ENCODE peak calls at places on chromosome 10, in four cellular contexts. One of them, this sample, is unnamed.

GRCh38 chr10:131091682-131092081 is 219.8 kb downstream of the TCERG1L start:
- DNase-seq in kidney tubule cell: no peak
- DNase-seq in activated T-cell treated with anti-CD3 and anti-CD28 coated beads for 24 hours: no peak
- DNase-seq in B cell: no peak
- DNase-seq in this sample: no peak

GRCh38 chr10:117167346-117168134 is 29.5 kb upstream of the VAX1 start:
- DNase-seq in B cell: no peak
- DNase-seq in activated T-cell treated with anti-CD3 and anti-CD28 coated beads for 24 hours: no peak
- DNase-seq in kidney tubule cell: no peak
- DNase-seq in this sample: no peak

GRCh38 chr10:10591682-10592412 is 425.8 kb upstream of the CELF2 start:
- DNase-seq in activated T-cell treated with anti-CD3 and anti-CD28 coated beads for 24 hours: no peak
- DNase-seq in B cell: no peak
- DNase-seq in kidney tubule cell: no peak
- DNase-seq in this sample: no peak

GRCh38 chr10:110556993-110557601 is 10.4 kb upstream of the SMC3 start:
- DNase-seq in kidney tubule cell: peak
- DNase-seq in B cell: peak
- DNase-seq in activated T-cell treated with anti-CD3 and anti-CD28 coated beads for 24 hours: peak
- DNase-seq in this sample: peak

GRCh38 chr10:17200885-17201164 is 647 bp downstream of the TRDMT1 start:
- DNase-seq in B cell: no peak
- DNase-seq in kidney tubule cell: peak
- DNase-seq in activated T-cell treated with anti-CD3 and anti-CD28 coated beads for 24 hours: peak
- DNase-seq in this sample: peak

GRCh38 chr10:29585488-29585976 is 49.2 kb downstream of the SVIL start:
- DNase-seq in kidney tubule cell: no peak
- DNase-seq in B cell: no peak
- DNase-seq in activated T-cell treated with anti-CD3 and anti-CD28 coated beads for 24 hours: no peak
- DNase-seq in this sample: no peak

GRCh38 chr10:132618158-132618924 is 80.8 kb downstream of the INPP5A start:
- DNase-seq in activated T-cell treated with anti-CD3 and anti-CD28 coated beads for 24 hours: no peak
- DNase-seq in B cell: peak
- DNase-seq in kidney tubule cell: no peak
- DNase-seq in this sample: no peak

GRCh38 chr10:122462533-122463465 is 1.4 kb downstream of the HTRA1 start:
- DNase-seq in B cell: no peak
- DNase-seq in activated T-cell treated with anti-CD3 and anti-CD28 coated beads for 24 hours: no peak
- DNase-seq in kidney tubule cell: peak
- DNase-seq in this sample: no peak

GRCh38 chr10:46548781-46549090 is 7.7 kb downstream of the GPRIN2 start:
- DNase-seq in activated T-cell treated with anti-CD3 and anti-CD28 coated beads for 24 hours: no peak
- DNase-seq in kidney tubule cell: no peak
- DNase-seq in B cell: peak
- DNase-seq in this sample: no peak

GRCh38 chr10:75247797-75248196 is 12.0 kb upstream of the COMTD1 start:
- DNase-seq in activated T-cell treated with anti-CD3 and anti-CD28 coated beads for 24 hours: no peak
- DNase-seq in B cell: no peak
- DNase-seq in kidney tubule cell: no peak
- DNase-seq in this sample: no peak

GRCh38 chr10:8229153-8229552 is 174.7 kb downstream of the GATA3 start:
- DNase-seq in B cell: no peak
- DNase-seq in activated T-cell treated with anti-CD3 and anti-CD28 coated beads for 24 hours: no peak
- DNase-seq in kidney tubule cell: no peak
- DNase-seq in this sample: no peak

GRCh38 chr10:78706986-78707500 is 361.7 kb upstream of the ZMIZ1 start:
- DNase-seq in activated T-cell treated with anti-CD3 and anti-CD28 coated beads for 24 hours: no peak
- DNase-seq in B cell: no peak
- DNase-seq in kidney tubule cell: no peak
- DNase-seq in this sample: no peak

GRCh38 chr10:16597656-16598055 is 76.0 kb upstream of the C1QL3 start:
- DNase-seq in kidney tubule cell: no peak
- DNase-seq in activated T-cell treated with anti-CD3 and anti-CD28 coated beads for 24 hours: no peak
- DNase-seq in B cell: no peak
- DNase-seq in this sample: no peak

GRCh38 chr10:97771913-97772823 is at the start of gene SFRP5:
- DNase-seq in activated T-cell treated with anti-CD3 and anti-CD28 coated beads for 24 hours: no peak
- DNase-seq in kidney tubule cell: no peak
- DNase-seq in B cell: no peak
- DNase-seq in this sample: no peak

GRCh38 chr10:15123749-15124184 is 26.6 kb downstream of the RPP38 start:
- DNase-seq in B cell: no peak
- DNase-seq in activated T-cell treated with anti-CD3 and anti-CD28 coated beads for 24 hours: no peak
- DNase-seq in kidney tubule cell: no peak
- DNase-seq in this sample: no peak

GRCh38 chr10:60731134-60731883 is 47.0 kb upstream of the CDK1 start:
- DNase-seq in activated T-cell treated with anti-CD3 and anti-CD28 coated beads for 24 hours: no peak
- DNase-seq in kidney tubule cell: peak
- DNase-seq in B cell: peak
- DNase-seq in this sample: no peak

GRCh38 chr10:98338896-98339295 is 70.9 kb upstream of the LOXL4 start:
- DNase-seq in kidney tubule cell: no peak
- DNase-seq in B cell: no peak
- DNase-seq in activated T-cell treated with anti-CD3 and anti-CD28 coated beads for 24 hours: no peak
- DNase-seq in this sample: no peak

GRCh38 chr10:35768011-35768410 is 125.9 kb upstream of the FZD8 start:
- DNase-seq in kidney tubule cell: peak
- DNase-seq in activated T-cell treated with anti-CD3 and anti-CD28 coated beads for 24 hours: no peak
- DNase-seq in B cell: no peak
- DNase-seq in this sample: no peak

GRCh38 chr10:10544890-10545289 is 472.8 kb upstream of the CELF2 start:
- DNase-seq in activated T-cell treated with anti-CD3 and anti-CD28 coated beads for 24 hours: no peak
- DNase-seq in kidney tubule cell: no peak
- DNase-seq in B cell: no peak
- DNase-seq in this sample: no peak

GRCh38 chr10:119263966-119264621 is 56.7 kb downstream of the GRK5 start:
- DNase-seq in activated T-cell treated with anti-CD3 and anti-CD28 coated beads for 24 hours: no peak
- DNase-seq in B cell: peak
- DNase-seq in kidney tubule cell: no peak
- DNase-seq in this sample: no peak

GRCh38 chr10:73332379-73332778 is 26.3 kb downstream of the CFAP70 start:
- DNase-seq in kidney tubule cell: no peak
- DNase-seq in B cell: no peak
- DNase-seq in activated T-cell treated with anti-CD3 and anti-CD28 coated beads for 24 hours: no peak
- DNase-seq in this sample: no peak

GRCh38 chr10:188546-188945 is 53.3 kb downstream of the ZMYND11 start:
- DNase-seq in activated T-cell treated with anti-CD3 and anti-CD28 coated beads for 24 hours: no peak
- DNase-seq in B cell: no peak
- DNase-seq in kidney tubule cell: no peak
- DNase-seq in this sample: no peak

GRCh38 chr10:111725035-111725434 is 458.5 kb downstream of the GPAM start:
- DNase-seq in kidney tubule cell: no peak
- DNase-seq in activated T-cell treated with anti-CD3 and anti-CD28 coated beads for 24 hours: no peak
- DNase-seq in B cell: no peak
- DNase-seq in this sample: no peak

This sample was measured in OCI-LY7.